ENCODE peak calls at places on chromosome 1, in four cellular contexts. One of them, this sample, is unnamed.

GRCh38 chr1:11533790-11534787 is 55.1 kb downstream of the DISP3 start:
- DNase-seq in cerebellum: no peak
- DNase-seq in KBM-7: no peak
- DNase-seq in CD8-positive, alpha-beta memory T cell: no peak
- DNase-seq in this sample: no peak

GRCh38 chr1:210342986-210343780 is 14.5 kb downstream of the HHAT start:
- DNase-seq in cerebellum: no peak
- DNase-seq in KBM-7: no peak
- DNase-seq in CD8-positive, alpha-beta memory T cell: no peak
- DNase-seq in this sample: no peak

GRCh38 chr1:17914142-17914541 is 159.0 kb downstream of the ACTL8 start:
- DNase-seq in cerebellum: no peak
- DNase-seq in KBM-7: no peak
- DNase-seq in CD8-positive, alpha-beta memory T cell: no peak
- DNase-seq in this sample: no peak

GRCh38 chr1:11501906-11502485 is 23.0 kb downstream of the DISP3 start:
- DNase-seq in cerebellum: no peak
- DNase-seq in KBM-7: no peak
- DNase-seq in CD8-positive, alpha-beta memory T cell: no peak
- DNase-seq in this sample: no peak

GRCh38 chr1:97041011-97041410 is 319.4 kb downstream of the PTBP2 start:
- DNase-seq in cerebellum: no peak
- DNase-seq in KBM-7: no peak
- DNase-seq in CD8-positive, alpha-beta memory T cell: no peak
- DNase-seq in this sample: no peak

GRCh38 chr1:207034208-207034607 is 1.7 kb upstream of the C1orf116 start:
- DNase-seq in cerebellum: no peak
- DNase-seq in KBM-7: no peak
- DNase-seq in CD8-positive, alpha-beta memory T cell: no peak
- DNase-seq in this sample: no peak

GRCh38 chr1:189693140-189693539 is 784.5 kb downstream of the BRINP3 start:
- DNase-seq in cerebellum: no peak
- DNase-seq in KBM-7: peak; percentile 0
- DNase-seq in CD8-positive, alpha-beta memory T cell: no peak
- DNase-seq in this sample: no peak

GRCh38 chr1:211738709-211739301 is 63.4 kb upstream of the NEK2 start:
- DNase-seq in cerebellum: no peak
- DNase-seq in KBM-7: peak; percentile 28
- DNase-seq in CD8-positive, alpha-beta memory T cell: peak; percentile 20
- DNase-seq in this sample: peak; percentile 70

GRCh38 chr1:206448471-206448870 is 21.8 kb upstream of the IKBKE start:
- DNase-seq in cerebellum: no peak
- DNase-seq in KBM-7: no peak
- DNase-seq in CD8-positive, alpha-beta memory T cell: no peak
- DNase-seq in this sample: no peak

GRCh38 chr1:100941098-100941527 is 45.2 kb downstream of the SLC30A7 start:
- DNase-seq in cerebellum: no peak
- DNase-seq in KBM-7: no peak
- DNase-seq in CD8-positive, alpha-beta memory T cell: no peak
- DNase-seq in this sample: no peak

GRCh38 chr1:1826356-1827088 is 48.3 kb upstream of the NADK start:
- DNase-seq in cerebellum: no peak
- DNase-seq in KBM-7: no peak
- DNase-seq in CD8-positive, alpha-beta memory T cell: no peak
- DNase-seq in this sample: no peak

GRCh38 chr1:91635763-91636162 is 135.1 kb downstream of the CDC7 start:
- DNase-seq in cerebellum: no peak
- DNase-seq in KBM-7: no peak
- DNase-seq in CD8-positive, alpha-beta memory T cell: no peak
- DNase-seq in this sample: no peak

GRCh38 chr1:54623216-54624007 is at the start of gene FAM151A:
- DNase-seq in cerebellum: no peak
- DNase-seq in KBM-7: no peak
- DNase-seq in CD8-positive, alpha-beta memory T cell: no peak
- DNase-seq in this sample: no peak

GRCh38 chr1:98019747-98020146 is 98.9 kb upstream of the DPYD start:
- DNase-seq in cerebellum: no peak
- DNase-seq in KBM-7: no peak
- DNase-seq in CD8-positive, alpha-beta memory T cell: no peak
- DNase-seq in this sample: no peak

GRCh38 chr1:198756470-198756869 is 117.6 kb downstream of the PTPRC start:
- DNase-seq in cerebellum: peak; percentile 12
- DNase-seq in KBM-7: no peak
- DNase-seq in CD8-positive, alpha-beta memory T cell: no peak
- DNase-seq in this sample: no peak

GRCh38 chr1:218866507-218866906 is 307.2 kb upstream of the LYPLAL1 start:
- DNase-seq in cerebellum: no peak
- DNase-seq in KBM-7: no peak
- DNase-seq in CD8-positive, alpha-beta memory T cell: no peak
- DNase-seq in this sample: no peak

GRCh38 chr1:16122361-16122881 is 33.4 kb downstream of the EPHA2 start:
- DNase-seq in cerebellum: no peak
- DNase-seq in KBM-7: no peak
- DNase-seq in CD8-positive, alpha-beta memory T cell: no peak
- DNase-seq in this sample: no peak

This sample was measured in caudate nucleus.